ENCODE peak calls at places on chromosomes 16 and 17, in five cellular contexts. F is tibial nerve, D is GDM1, K is BE2C, V is OCI-LY7. H is an unnamed sample.

GRCh38 chr17:44919411-44919810 is 4.1 kb upstream of the GFAP start:
- DNase-seq in F (no peak), D (no peak), K (no peak), V (no peak), H (no peak)

GRCh38 chr17:29066053-29066452 is 23.1 kb downstream of the PIPOX start:
- DNase-seq in F (no peak), D (no peak), K (peak), V (no peak), H (no peak)

GRCh38 chr17:2435181-2435741 is 34.4 kb upstream of the MNT start:
- DNase-seq in F (no peak), D (no peak), K (no peak), V (no peak), H (no peak)

GRCh38 chr16:56830669-56831068 is 34.3 kb upstream of the SLC12A3 start:
- DNase-seq in F (no peak), D (no peak), K (no peak), V (no peak), H (no peak)

GRCh38 chr17:16872836-16873653 is 98.9 kb downstream of the TNFRSF13B start:
- DNase-seq in F (no peak), D (no peak), K (peak), V (peak), H (no peak)

GRCh38 chr17:3730881-3731429 is 7.3 kb downstream of the HASPIN start:
- DNase-seq in F (no peak), D (no peak), K (no peak), V (no peak), H (no peak)

GRCh38 chr16:53726625-53727024 is 22.7 kb downstream of the FTO start:
- DNase-seq in F (no peak), D (no peak), K (peak), V (no peak), H (no peak)

GRCh38 chr16:4538067-4538385 is 547 bp downstream of the CDIP1 start:
- DNase-seq in F (no peak), D (no peak), K (no peak), V (no peak), H (no peak)

GRCh38 chr17:75812096-75813001 is 27.7 kb downstream of the UNK start:
- DNase-seq in F (no peak), D (no peak), K (no peak), V (no peak), H (no peak)

GRCh38 chr17:30476726-30477082 is 504 bp upstream of the GOSR1 start:
- DNase-seq in F (no peak), D (no peak), K (no peak), V (peak), H (no peak)

GRCh38 chr17:64166876-64167275 is 36.9 kb upstream of the ERN1 start:
- DNase-seq in F (no peak), D (no peak), K (no peak), V (no peak), H (no peak)

GRCh38 chr17:78118801-78119241 is 9.7 kb downstream of the TMC6 start:
- DNase-seq in F (no peak), D (no peak), K (no peak), V (no peak), H (no peak)

GRCh38 chr17:7916799-7917198 is 710 bp upstream of the RNF227 start:
- DNase-seq in F (no peak), D (no peak), K (no peak), V (no peak), H (no peak)